ENCODE peak calls at places on chromosomes 1 and 21, in ten cellular contexts. D is fibroblast of lung, T is OCI-LY7, S is keratinocyte, Y is transverse colon, B is uterus, X is lung, R is mesendoderm, H is GM23248, F is SJSA1. V is an unnamed sample. For H3K4me1, the result is how much of the 10 kb centered on the place peaks cover.

GRCh38 chr1:20429296-20429695 is 56.7 kb downstream of the CAMK2N1 start:
- DNase-seq in F (no peak), X (no peak), R (no peak), T (no peak), B (no peak), S (no peak), Y (no peak), D (no peak), H (peak), V (no peak)

GRCh38 chr1:203156280-203156679 is 19.3 kb downstream of the MYBPH start:
- DNase-seq in D (no peak), F (no peak), T (no peak), Y (no peak), R (no peak), B (no peak), H (no peak), S (no peak), X (no peak), V (no peak)

GRCh38 chr21:32346951-32347350 is 45.9 kb downstream of the URB1 start:
- DNase-seq in F (no peak), S (no peak), B (no peak), Y (no peak), H (no peak), R (peak), D (no peak), T (no peak), X (no peak), V (no peak)

GRCh38 chr1:74505133-74505532 is 7.3 kb downstream of the LRRC53 start:
- DNase-seq in R (peak), S (no peak), F (no peak), D (peak), T (no peak), X (no peak), Y (no peak), B (no peak), H (peak), V (no peak)

GRCh38 chr1:231357831-231358354 is 19.8 kb downstream of the SPRTN start:
- DNase-seq in B (peak), D (peak), S (peak), T (peak), Y (peak), R (peak), H (peak), X (peak), F (no peak), V (no peak)

GRCh38 chr1:9399510-9400424 is 107.1 kb downstream of the SPSB1 start:
- DNase-seq in X (no peak), R (no peak), D (peak), S (no peak), T (peak), Y (no peak), H (no peak), B (no peak), F (no peak), V (peak)

GRCh38 chr1:63693956-63694607 is 79.7 kb upstream of the ROR1 start:
- DNase-seq in H (peak), B (no peak), R (no peak), X (no peak), D (peak), S (no peak), Y (no peak), F (no peak), T (no peak), V (no peak)

GRCh38 chr1:151213560-151213959 is 15.2 kb downstream of the PIP5K1A start:
- DNase-seq in R (no peak), Y (no peak), D (peak), T (no peak), B (no peak), F (no peak), H (no peak), X (no peak), S (no peak), V (no peak)

GRCh38 chr1:27138368-27138767 is 16.6 kb downstream of the SLC9A1 start:
- DNase-seq in Y (no peak), R (no peak), F (no peak), X (no peak), D (no peak), B (no peak), H (no peak), T (no peak), S (no peak), V (no peak)

GRCh38 chr1:27133990-27134389 is 20.9 kb downstream of the SLC9A1 start:
- DNase-seq in R (no peak), T (no peak), B (no peak), D (no peak), X (no peak), H (no peak), Y (no peak), F (no peak), S (no peak), V (no peak)

GRCh38 chr1:27137022-27137542 is 17.8 kb downstream of the SLC9A1 start:
- DNase-seq in D (no peak), Y (peak), H (peak), T (peak), R (peak), S (no peak), B (no peak), X (peak), F (no peak), V (peak)

GRCh38 chr1:27137544-27138075 is 17.3 kb downstream of the SLC9A1 start:
- DNase-seq in Y (peak), R (no peak), B (no peak), F (no peak), X (peak), T (no peak), H (peak), S (no peak), D (no peak), V (no peak)

GRCh38 chr1:27135920-27136551 is 18.9 kb downstream of the SLC9A1 start:
- DNase-seq in X (no peak), T (peak), H (peak), Y (no peak), S (no peak), F (no peak), R (no peak), B (no peak), D (no peak), V (no peak)
- H3K4me1 ChIP-seq in X (under half), T (half or more), H (under half), Y (under half), S (under half), F (under half), R (under half), B (under half), D (under half), V (half or more)

GRCh38 chr1:226033599-226034390 is 28.7 kb upstream of the H3-3A start:
- DNase-seq in D (no peak), F (no peak), Y (no peak), S (no peak), H (no peak), R (no peak), T (no peak), B (no peak), X (no peak), V (no peak)

GRCh38 chr1:226026833-226027232 is 27.7 kb upstream of the SDE2 start:
- DNase-seq in T (no peak), Y (no peak), R (peak), H (no peak), X (no peak), D (no peak), B (no peak), F (no peak), S (no peak), V (no peak)

GRCh38 chr1:226027861-226028260 is 28.7 kb upstream of the SDE2 start:
- DNase-seq in F (no peak), T (no peak), D (no peak), H (no peak), B (no peak), S (no peak), X (no peak), Y (peak), R (no peak), V (no peak)

GRCh38 chr1:226029568-226030225 is 30.6 kb upstream of the SDE2 start:
- DNase-seq in R (no peak), B (no peak), Y (peak), F (no peak), X (no peak), D (no peak), T (peak), S (no peak), H (no peak), V (no peak)

DNA sequence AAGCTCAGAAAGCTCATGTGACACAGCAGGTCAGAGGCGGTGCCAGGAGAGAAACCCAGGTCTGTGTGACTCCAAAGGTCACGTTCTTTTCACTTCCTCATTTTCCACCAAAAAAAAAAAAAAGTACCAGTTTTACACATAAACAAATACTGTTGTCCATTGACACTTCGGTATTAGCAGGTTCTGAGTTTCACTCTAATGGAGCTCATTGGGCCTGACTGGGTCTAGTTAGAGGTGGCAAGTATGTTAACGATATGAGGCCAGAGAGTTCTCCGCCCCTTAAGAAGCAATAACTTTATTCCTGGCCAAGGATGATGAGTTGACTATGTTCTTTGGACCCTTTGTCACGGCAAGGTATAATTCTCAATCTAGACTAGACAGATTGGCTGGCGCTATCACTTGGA is 30.0 kb upstream of the SDE2 start:
- DNase-seq in H (no peak), X (no peak), R (no peak), B (no peak), D (no peak), T (peak), S (no peak), F (no peak), Y (peak), V (no peak)
- H3K4me1 ChIP-seq in H (under half), X (under half), R (under half), B (under half), D (under half), T (under half), S (under half), F (under half), Y (under half), V (under half)

GRCh38 chr1:184424945-184425344 is 38.1 kb downstream of the C1orf21 start:
- DNase-seq in F (no peak), T (no peak), Y (no peak), R (no peak), S (no peak), D (no peak), X (no peak), H (no peak), B (no peak), V (no peak)

GRCh38 chr1:184427722-184428121 is 40.9 kb downstream of the C1orf21 start:
- DNase-seq in B (no peak), R (no peak), T (no peak), Y (no peak), X (peak), D (no peak), S (no peak), H (no peak), F (no peak), V (no peak)

GRCh38 chr1:184424171-184424570 is 37.3 kb downstream of the C1orf21 start:
- DNase-seq in X (no peak), F (no peak), D (no peak), R (no peak), Y (no peak), T (no peak), S (no peak), B (no peak), H (no peak), V (no peak)

GRCh38 chr1:184425449-184426277 is 38.8 kb downstream of the C1orf21 start:
- DNase-seq in B (peak), S (no peak), Y (peak), T (no peak), F (no peak), H (no peak), R (no peak), X (peak), D (no peak), V (no peak)

DNA sequence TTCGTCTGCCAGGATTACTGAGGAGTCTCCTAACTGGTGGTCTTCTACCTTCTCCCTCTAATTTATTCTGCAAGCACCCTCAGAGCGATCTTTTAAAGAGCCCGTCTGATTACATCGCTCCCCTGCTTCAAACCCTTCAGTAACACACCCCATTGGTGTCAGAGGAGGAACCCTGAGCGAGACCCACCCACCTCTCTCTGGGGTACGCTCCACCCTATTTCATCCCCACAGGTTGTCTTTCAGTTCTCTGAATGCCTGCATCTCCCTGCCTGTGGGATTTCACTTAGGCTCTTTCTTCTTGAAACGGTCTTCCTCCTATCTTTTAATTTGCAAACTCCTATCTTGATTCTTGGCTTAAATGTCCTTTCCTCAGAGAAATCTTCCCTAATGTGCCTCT is 39.4 kb downstream of the C1orf21 start:
- DNase-seq in X (no peak), D (no peak), H (no peak), Y (no peak), S (no peak), F (no peak), T (no peak), B (no peak), R (no peak), V (no peak)
- H3K4me1 ChIP-seq in X (under half), D (under half), H (under half), Y (under half), S (half or more), F (under half), T (under half), B (under half), R (under half), V (half or more)

GRCh38 chr1:118147542-118147941 is 37.5 kb downstream of the SPAG17 start:
- DNase-seq in B (no peak), T (no peak), X (no peak), F (no peak), Y (no peak), D (peak), H (peak), S (no peak), R (no peak), V (no peak)

GRCh38 chr1:118154220-118154619 is 30.8 kb downstream of the SPAG17 start:
- DNase-seq in R (peak), D (no peak), H (peak), T (no peak), F (no peak), Y (no peak), B (no peak), S (no peak), X (no peak), V (no peak)

GRCh38 chr1:118148034-118148433 is 37.0 kb downstream of the SPAG17 start:
- DNase-seq in B (no peak), D (peak), Y (no peak), R (peak), X (no peak), S (no peak), T (no peak), F (no peak), H (peak), V (no peak)

GRCh38 chr1:118155106-118155505 is 29.9 kb downstream of the SPAG17 start:
- DNase-seq in H (no peak), T (no peak), D (no peak), B (no peak), F (no peak), Y (no peak), S (no peak), X (no peak), R (peak), V (no peak)

GRCh38 chr1:118151312-118151937 is 33.6 kb downstream of the SPAG17 start:
- DNase-seq in Y (peak), H (peak), R (peak), B (peak), X (peak), T (peak), D (peak), S (peak), F (peak), V (no peak)
- H3K4me1 ChIP-seq in Y (under half), H (under half), R (under half), B (under half), X (under half), T (under half), D (under half), S (under half), F (under half), V (under half)

DNA sequence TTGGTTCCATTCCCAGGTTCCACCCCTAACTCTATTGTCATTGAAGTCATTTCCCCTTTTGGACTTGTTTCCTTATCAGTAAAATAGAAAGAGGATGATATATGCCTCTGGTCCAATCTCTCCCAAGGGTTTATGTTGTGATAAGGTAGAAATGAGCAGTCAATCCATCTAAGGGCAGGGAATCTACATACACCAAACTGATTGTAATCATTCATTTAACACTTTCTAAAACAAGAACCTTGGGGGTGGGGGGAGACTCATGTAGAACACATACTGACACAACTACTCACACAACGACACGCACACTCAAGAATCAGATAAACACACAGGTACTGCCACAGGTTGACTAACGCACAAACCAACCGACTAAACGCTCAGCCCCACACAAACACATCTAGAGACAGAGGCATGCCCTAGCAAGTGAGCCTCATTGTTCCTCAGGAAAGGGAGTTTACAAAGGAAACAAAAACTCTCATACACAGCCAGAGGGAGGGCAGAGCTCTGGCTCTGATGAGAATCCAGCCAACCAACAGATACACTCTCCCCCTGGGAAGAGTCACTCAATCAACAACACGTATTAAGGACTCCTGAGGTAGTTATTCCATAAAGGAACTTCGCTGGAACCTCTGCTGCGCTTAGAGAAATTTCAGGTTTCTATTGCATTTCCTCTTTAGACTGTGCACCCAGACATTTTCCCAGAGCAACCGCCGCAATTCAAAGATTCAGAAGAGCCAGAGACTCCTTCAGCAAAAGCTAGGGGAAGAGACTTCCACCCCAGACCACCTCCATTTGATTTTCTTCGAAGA is 982 bp downstream of the F11R start:
- DNase-seq in S (no peak), B (no peak), F (no peak), D (no peak), H (peak), T (no peak), X (no peak), Y (no peak), R (peak), V (no peak)
- H3K4me1 ChIP-seq in S (under half), B (under half), F (under half), D (under half), H (under half), T (under half), X (under half), Y (under half), R (under half), V (under half)

GRCh38 chr1:10762153-10762523 is 34.3 kb downstream of the CASZ1 start:
- DNase-seq in S (no peak), Y (no peak), B (no peak), T (no peak), X (no peak), H (no peak), D (no peak), F (no peak), R (no peak), V (no peak)
- H3K4me1 ChIP-seq in S (under half), Y (half or more), B (under half), T (under half), X (under half), H (under half), D (under half), F (under half), R (under half), V (half or more)

GRCh38 chr1:4690951-4691675 is 36.7 kb downstream of the AJAP1 start:
- DNase-seq in R (no peak), S (no peak), F (no peak), X (no peak), B (no peak), H (peak), Y (no peak), T (no peak), D (peak), V (no peak)

GRCh38 chr1:4689941-4690635 is 35.7 kb downstream of the AJAP1 start:
- DNase-seq in X (no peak), R (no peak), T (no peak), H (no peak), D (no peak), F (no peak), B (no peak), Y (no peak), S (no peak), V (no peak)

GRCh38 chr1:4691766-4692405 is 37.5 kb downstream of the AJAP1 start:
- DNase-seq in F (no peak), X (no peak), S (no peak), T (no peak), R (no peak), B (no peak), H (no peak), D (no peak), Y (no peak), V (no peak)

GRCh38 chr1:4687943-4688342 is 33.5 kb downstream of the AJAP1 start:
- DNase-seq in S (no peak), D (no peak), B (no peak), R (no peak), F (no peak), H (no peak), Y (no peak), X (no peak), T (no peak), V (no peak)

GRCh38 chr1:4689271-4689935 is 35.0 kb downstream of the AJAP1 start:
- DNase-seq in Y (no peak), H (no peak), B (no peak), D (no peak), X (no peak), S (no peak), T (no peak), R (no peak), F (no peak), V (no peak)
- H3K4me1 ChIP-seq in Y (under half), H (under half), B (under half), D (under half), X (under half), S (under half), T (under half), R (under half), F (under half), V (under half)

V was measured in psoas muscle.